ENCODE peak calls at places on chromosomes 5 and 9, in six cellular contexts. Z, B, O, M, N and I are unnamed samples.

GRCh38 chr5:43401827-43402226 is 10.4 kb downstream of the CCL28 start:
- DNase-seq in M (no peak), N (no peak), B (peak), Z (no peak), O (no peak), I (no peak)

GRCh38 chr5:79186455-79186854 is 49.5 kb upstream of the JMY start:
- DNase-seq in O (no peak), M (no peak), B (no peak), Z (no peak), N (no peak), I (no peak)

GRCh38 chr5:126597156-126597555 is 2.1 kb upstream of the ALDH7A1 start:
- DNase-seq in N (no peak), Z (no peak), B (no peak), M (no peak), O (peak), I (no peak)

GRCh38 chr5:102777099-102777498 is 22.0 kb downstream of the PAM start:
- DNase-seq in O (no peak), B (no peak), N (no peak), M (no peak), Z (no peak), I (no peak)

GRCh38 chr9:113215142-113215541 is 5.9 kb downstream of the FKBP15 start:
- DNase-seq in M (no peak), N (no peak), B (peak), O (peak), Z (no peak), I (no peak)

GRCh38 chr5:111960466-111961215 is 203.6 kb upstream of the NREP start:
- DNase-seq in O (peak), B (no peak), Z (no peak), M (no peak), N (no peak), I (no peak)

GRCh38 chr5:43242196-43242595 is 50.2 kb downstream of the NIM1K start:
- DNase-seq in Z (no peak), B (no peak), O (no peak), N (no peak), M (no peak), I (no peak)

GRCh38 chr9:89748831-89749499 is 144.2 kb downstream of the GADD45G start:
- DNase-seq in O (no peak), M (no peak), B (no peak), Z (no peak), N (no peak), I (no peak)

GRCh38 chr5:168315991-168316578 is 24.6 kb downstream of the WWC1 start:
- DNase-seq in N (no peak), Z (peak), M (no peak), O (no peak), B (peak), I (no peak)